ENCODE peak calls at places on chromosomes 5 and 9, in six cellular contexts. One of them, this sample, is unnamed.

GRCh38 chr9:80605129-80605528 is 1033.4 kb downstream of the TLE4 start:
- DNase-seq in NCI-H345: no peak
- DNase-seq in stimulated activated CD4-positive, alpha-beta T cell treated with anti-CD3 and anti-CD28 coated beads, Interleukin-2, amount 100 ng/mL, for 24 hours: no peak
- DNase-seq in upper lobe of right lung: no peak
- DNase-seq in left ventricle myocardium superior: no peak
- DNase-seq in ELR: peak; percentile 50
- DNase-seq in this sample: no peak

GRCh38 chr5:312845-313244 is 8.7 kb upstream of the AHRR start:
- DNase-seq in NCI-H345: no peak
- DNase-seq in stimulated activated CD4-positive, alpha-beta T cell treated with anti-CD3 and anti-CD28 coated beads, Interleukin-2, amount 100 ng/mL, for 24 hours: no peak
- DNase-seq in upper lobe of right lung: no peak
- DNase-seq in left ventricle myocardium superior: peak; percentile 58
- DNase-seq in ELR: no peak
- DNase-seq in this sample: no peak

GRCh38 chr9:1442105-1442504 is 391.9 kb downstream of the DMRT2 start:
- DNase-seq in NCI-H345: no peak
- DNase-seq in stimulated activated CD4-positive, alpha-beta T cell treated with anti-CD3 and anti-CD28 coated beads, Interleukin-2, amount 100 ng/mL, for 24 hours: no peak
- DNase-seq in upper lobe of right lung: no peak
- DNase-seq in left ventricle myocardium superior: no peak
- DNase-seq in ELR: no peak
- DNase-seq in this sample: no peak

GRCh38 chr9:1709347-1709746 is 305.8 kb upstream of the SMARCA2 start:
- DNase-seq in NCI-H345: no peak
- DNase-seq in stimulated activated CD4-positive, alpha-beta T cell treated with anti-CD3 and anti-CD28 coated beads, Interleukin-2, amount 100 ng/mL, for 24 hours: no peak
- DNase-seq in upper lobe of right lung: no peak
- DNase-seq in left ventricle myocardium superior: no peak
- DNase-seq in ELR: peak; percentile 15
- DNase-seq in this sample: no peak

GRCh38 chr5:79636981-79637733 is 24.9 kb downstream of the TENT2 start:
- DNase-seq in NCI-H345: no peak
- DNase-seq in stimulated activated CD4-positive, alpha-beta T cell treated with anti-CD3 and anti-CD28 coated beads, Interleukin-2, amount 100 ng/mL, for 24 hours: no peak
- DNase-seq in upper lobe of right lung: no peak
- DNase-seq in left ventricle myocardium superior: no peak
- DNase-seq in ELR: no peak
- DNase-seq in this sample: no peak

GRCh38 chr9:12695474-12695873 is 2.3 kb downstream of the TYRP1 start:
- DNase-seq in NCI-H345: no peak
- DNase-seq in stimulated activated CD4-positive, alpha-beta T cell treated with anti-CD3 and anti-CD28 coated beads, Interleukin-2, amount 100 ng/mL, for 24 hours: no peak
- DNase-seq in upper lobe of right lung: no peak
- DNase-seq in left ventricle myocardium superior: peak; percentile 34
- DNase-seq in ELR: no peak
- DNase-seq in this sample: no peak

GRCh38 chr5:130436430-130436829 is 532.2 kb downstream of the CHSY3 start:
- DNase-seq in NCI-H345: no peak
- DNase-seq in stimulated activated CD4-positive, alpha-beta T cell treated with anti-CD3 and anti-CD28 coated beads, Interleukin-2, amount 100 ng/mL, for 24 hours: no peak
- DNase-seq in upper lobe of right lung: no peak
- DNase-seq in left ventricle myocardium superior: no peak
- DNase-seq in ELR: no peak
- DNase-seq in this sample: no peak

GRCh38 chr5:85263125-85263524 is 878.4 kb upstream of the EDIL3 start:
- DNase-seq in NCI-H345: no peak
- DNase-seq in stimulated activated CD4-positive, alpha-beta T cell treated with anti-CD3 and anti-CD28 coated beads, Interleukin-2, amount 100 ng/mL, for 24 hours: no peak
- DNase-seq in upper lobe of right lung: no peak
- DNase-seq in left ventricle myocardium superior: no peak
- DNase-seq in ELR: no peak
- DNase-seq in this sample: no peak

GRCh38 chr5:139394123-139394653 is 716 bp downstream of the PROB1 start:
- DNase-seq in NCI-H345: no peak
- DNase-seq in stimulated activated CD4-positive, alpha-beta T cell treated with anti-CD3 and anti-CD28 coated beads, Interleukin-2, amount 100 ng/mL, for 24 hours: no peak
- DNase-seq in upper lobe of right lung: peak; percentile 70
- DNase-seq in left ventricle myocardium superior: peak; percentile 78
- DNase-seq in ELR: peak; percentile 55
- DNase-seq in this sample: peak; percentile 89

GRCh38 chr5:20276061-20276958 is 288.3 kb upstream of the CDH18 start:
- DNase-seq in NCI-H345: no peak
- DNase-seq in stimulated activated CD4-positive, alpha-beta T cell treated with anti-CD3 and anti-CD28 coated beads, Interleukin-2, amount 100 ng/mL, for 24 hours: no peak
- DNase-seq in upper lobe of right lung: no peak
- DNase-seq in left ventricle myocardium superior: no peak
- DNase-seq in ELR: peak; percentile 84
- DNase-seq in this sample: no peak

GRCh38 chr5:73998496-73998895 is 372.5 kb downstream of the ARHGEF28 start:
- DNase-seq in NCI-H345: peak; percentile 52
- DNase-seq in stimulated activated CD4-positive, alpha-beta T cell treated with anti-CD3 and anti-CD28 coated beads, Interleukin-2, amount 100 ng/mL, for 24 hours: no peak
- DNase-seq in upper lobe of right lung: no peak
- DNase-seq in left ventricle myocardium superior: no peak
- DNase-seq in ELR: no peak
- DNase-seq in this sample: no peak

GRCh38 chr9:91777437-91777836 is 172.6 kb downstream of the ROR2 start:
- DNase-seq in NCI-H345: no peak
- DNase-seq in stimulated activated CD4-positive, alpha-beta T cell treated with anti-CD3 and anti-CD28 coated beads, Interleukin-2, amount 100 ng/mL, for 24 hours: no peak
- DNase-seq in upper lobe of right lung: no peak
- DNase-seq in left ventricle myocardium superior: no peak
- DNase-seq in ELR: peak; percentile 30
- DNase-seq in this sample: no peak

GRCh38 chr9:134374301-134375010 is 48.2 kb downstream of the RXRA start:
- DNase-seq in NCI-H345: no peak
- DNase-seq in stimulated activated CD4-positive, alpha-beta T cell treated with anti-CD3 and anti-CD28 coated beads, Interleukin-2, amount 100 ng/mL, for 24 hours: no peak
- DNase-seq in upper lobe of right lung: peak; percentile 84
- DNase-seq in left ventricle myocardium superior: peak; percentile 65
- DNase-seq in ELR: no peak
- DNase-seq in this sample: no peak

GRCh38 chr5:25905646-25906045 is 1132.7 kb downstream of the CDH9 start:
- DNase-seq in NCI-H345: no peak
- DNase-seq in stimulated activated CD4-positive, alpha-beta T cell treated with anti-CD3 and anti-CD28 coated beads, Interleukin-2, amount 100 ng/mL, for 24 hours: no peak
- DNase-seq in upper lobe of right lung: no peak
- DNase-seq in left ventricle myocardium superior: no peak
- DNase-seq in ELR: no peak
- DNase-seq in this sample: no peak

GRCh38 chr5:66987949-66988838 is 208.4 kb downstream of the CD180 start:
- DNase-seq in NCI-H345: peak; percentile 20
- DNase-seq in stimulated activated CD4-positive, alpha-beta T cell treated with anti-CD3 and anti-CD28 coated beads, Interleukin-2, amount 100 ng/mL, for 24 hours: no peak
- DNase-seq in upper lobe of right lung: no peak
- DNase-seq in left ventricle myocardium superior: no peak
- DNase-seq in ELR: peak; percentile 68
- DNase-seq in this sample: no peak

GRCh38 chr5:179161901-179162300 is 101.7 kb downstream of the ZNF354C start:
- DNase-seq in NCI-H345: no peak
- DNase-seq in stimulated activated CD4-positive, alpha-beta T cell treated with anti-CD3 and anti-CD28 coated beads, Interleukin-2, amount 100 ng/mL, for 24 hours: no peak
- DNase-seq in upper lobe of right lung: peak; percentile 40
- DNase-seq in left ventricle myocardium superior: no peak
- DNase-seq in ELR: no peak
- DNase-seq in this sample: peak; percentile 36

GRCh38 chr5:143806568-143806967 is 5.4 kb upstream of the HMHB1 start:
- DNase-seq in NCI-H345: no peak
- DNase-seq in stimulated activated CD4-positive, alpha-beta T cell treated with anti-CD3 and anti-CD28 coated beads, Interleukin-2, amount 100 ng/mL, for 24 hours: no peak
- DNase-seq in upper lobe of right lung: no peak
- DNase-seq in left ventricle myocardium superior: no peak
- DNase-seq in ELR: no peak
- DNase-seq in this sample: no peak

GRCh38 chr9:109012009-109012875 is 1.1 kb downstream of the CTNNAL1 start:
- DNase-seq in NCI-H345: peak; percentile 33
- DNase-seq in stimulated activated CD4-positive, alpha-beta T cell treated with anti-CD3 and anti-CD28 coated beads, Interleukin-2, amount 100 ng/mL, for 24 hours: peak; percentile 57
- DNase-seq in upper lobe of right lung: peak; percentile 73
- DNase-seq in left ventricle myocardium superior: peak; percentile 64
- DNase-seq in ELR: peak; percentile 98
- DNase-seq in this sample: peak; percentile 85

GRCh38 chr9:92438900-92439526 is 14.7 kb upstream of the OMD start:
- DNase-seq in NCI-H345: no peak
- DNase-seq in stimulated activated CD4-positive, alpha-beta T cell treated with anti-CD3 and anti-CD28 coated beads, Interleukin-2, amount 100 ng/mL, for 24 hours: no peak
- DNase-seq in upper lobe of right lung: no peak
- DNase-seq in left ventricle myocardium superior: no peak
- DNase-seq in ELR: peak; percentile 46
- DNase-seq in this sample: no peak

GRCh38 chr9:16348531-16348930 is 521.9 kb downstream of the BNC2 start:
- DNase-seq in NCI-H345: no peak
- DNase-seq in stimulated activated CD4-positive, alpha-beta T cell treated with anti-CD3 and anti-CD28 coated beads, Interleukin-2, amount 100 ng/mL, for 24 hours: no peak
- DNase-seq in upper lobe of right lung: no peak
- DNase-seq in left ventricle myocardium superior: no peak
- DNase-seq in ELR: no peak
- DNase-seq in this sample: no peak

GRCh38 chr9:72753261-72753893 is 199.5 kb downstream of the ALDH1A1 start:
- DNase-seq in NCI-H345: no peak
- DNase-seq in stimulated activated CD4-positive, alpha-beta T cell treated with anti-CD3 and anti-CD28 coated beads, Interleukin-2, amount 100 ng/mL, for 24 hours: no peak
- DNase-seq in upper lobe of right lung: no peak
- DNase-seq in left ventricle myocardium superior: no peak
- DNase-seq in ELR: peak; percentile 18
- DNase-seq in this sample: no peak

GRCh38 chr5:168562274-168562673 is 16.9 kb downstream of the PANK3 start:
- DNase-seq in NCI-H345: no peak
- DNase-seq in stimulated activated CD4-positive, alpha-beta T cell treated with anti-CD3 and anti-CD28 coated beads, Interleukin-2, amount 100 ng/mL, for 24 hours: no peak
- DNase-seq in upper lobe of right lung: no peak
- DNase-seq in left ventricle myocardium superior: no peak
- DNase-seq in ELR: no peak
- DNase-seq in this sample: no peak

GRCh38 chr5:73935719-73936118 is 309.7 kb downstream of the ARHGEF28 start:
- DNase-seq in NCI-H345: no peak
- DNase-seq in stimulated activated CD4-positive, alpha-beta T cell treated with anti-CD3 and anti-CD28 coated beads, Interleukin-2, amount 100 ng/mL, for 24 hours: no peak
- DNase-seq in upper lobe of right lung: no peak
- DNase-seq in left ventricle myocardium superior: no peak
- DNase-seq in ELR: no peak
- DNase-seq in this sample: no peak

GRCh38 chr5:176743136-176743827 is 67.1 kb upstream of the UNC5A start:
- DNase-seq in NCI-H345: peak; percentile 64
- DNase-seq in stimulated activated CD4-positive, alpha-beta T cell treated with anti-CD3 and anti-CD28 coated beads, Interleukin-2, amount 100 ng/mL, for 24 hours: no peak
- DNase-seq in upper lobe of right lung: peak; percentile 57
- DNase-seq in left ventricle myocardium superior: no peak
- DNase-seq in ELR: no peak
- DNase-seq in this sample: peak; percentile 70